ENCODE peak calls at places on chromosomes 6 and 20, in ten cellular contexts. One of them, this sample, is unnamed.

GRCh38 chr6:41966961-41967311 is 25.3 kb upstream of the CCND3 start:
- DNase-seq in neural crest cell: no peak
- DNase-seq in fibroblast of the conjunctiva: no peak
- DNase-seq in HS-27A: peak
- DNase-seq in activated T-helper 1 cell treated with anti-CD3 and anti-CD28 coated beads, Interleukin-2, amount 50 U/mL, for 16 hours: no peak
- DNase-seq in GM06990: no peak
- DNase-seq in CD4-positive, alpha-beta memory T cell: no peak
- DNase-seq in NCI-H2227 treated with DMSO at 0.1 percent for 48 hours: no peak
- DNase-seq in NCI-H2029 treated with DMSO at 0.1 percent for 48 hours: no peak
- DNase-seq in HepG2: peak
- DNase-seq in this sample: no peak

GRCh38 chr6:13012271-13012670 is 295.7 kb downstream of the PHACTR1 start:
- DNase-seq in activated T-helper 1 cell treated with anti-CD3 and anti-CD28 coated beads, Interleukin-2, amount 50 U/mL, for 16 hours: no peak
- DNase-seq in HepG2: no peak
- DNase-seq in GM06990: no peak
- DNase-seq in HS-27A: no peak
- DNase-seq in NCI-H2227 treated with DMSO at 0.1 percent for 48 hours: no peak
- DNase-seq in NCI-H2029 treated with DMSO at 0.1 percent for 48 hours: peak
- DNase-seq in CD4-positive, alpha-beta memory T cell: no peak
- DNase-seq in fibroblast of the conjunctiva: no peak
- DNase-seq in neural crest cell: no peak
- DNase-seq in this sample: no peak

GRCh38 chr6:161694995-161695394 is 421.1 kb upstream of the AGPAT4 start:
- DNase-seq in neural crest cell: no peak
- DNase-seq in activated T-helper 1 cell treated with anti-CD3 and anti-CD28 coated beads, Interleukin-2, amount 50 U/mL, for 16 hours: no peak
- DNase-seq in CD4-positive, alpha-beta memory T cell: no peak
- DNase-seq in HS-27A: no peak
- DNase-seq in HepG2: peak
- DNase-seq in fibroblast of the conjunctiva: no peak
- DNase-seq in NCI-H2029 treated with DMSO at 0.1 percent for 48 hours: no peak
- DNase-seq in NCI-H2227 treated with DMSO at 0.1 percent for 48 hours: no peak
- DNase-seq in GM06990: no peak
- DNase-seq in this sample: no peak

GRCh38 chr6:95094751-95095150 is 482.6 kb upstream of the MANEA start:
- DNase-seq in HepG2: no peak
- DNase-seq in NCI-H2227 treated with DMSO at 0.1 percent for 48 hours: no peak
- DNase-seq in HS-27A: no peak
- DNase-seq in fibroblast of the conjunctiva: no peak
- DNase-seq in activated T-helper 1 cell treated with anti-CD3 and anti-CD28 coated beads, Interleukin-2, amount 50 U/mL, for 16 hours: no peak
- DNase-seq in NCI-H2029 treated with DMSO at 0.1 percent for 48 hours: no peak
- DNase-seq in GM06990: no peak
- DNase-seq in neural crest cell: no peak
- DNase-seq in CD4-positive, alpha-beta memory T cell: no peak
- DNase-seq in this sample: no peak

GRCh38 chr6:7080311-7080710 is 27.4 kb upstream of the RREB1 start:
- DNase-seq in neural crest cell: no peak
- DNase-seq in NCI-H2029 treated with DMSO at 0.1 percent for 48 hours: no peak
- DNase-seq in HS-27A: no peak
- DNase-seq in CD4-positive, alpha-beta memory T cell: no peak
- DNase-seq in HepG2: no peak
- DNase-seq in fibroblast of the conjunctiva: no peak
- DNase-seq in NCI-H2227 treated with DMSO at 0.1 percent for 48 hours: no peak
- DNase-seq in activated T-helper 1 cell treated with anti-CD3 and anti-CD28 coated beads, Interleukin-2, amount 50 U/mL, for 16 hours: no peak
- DNase-seq in GM06990: no peak
- DNase-seq in this sample: no peak

GRCh38 chr20:11155156-11155805 is 481.5 kb upstream of the JAG1 start:
- DNase-seq in CD4-positive, alpha-beta memory T cell: no peak
- DNase-seq in NCI-H2227 treated with DMSO at 0.1 percent for 48 hours: no peak
- DNase-seq in HepG2: no peak
- DNase-seq in fibroblast of the conjunctiva: no peak
- DNase-seq in neural crest cell: no peak
- DNase-seq in HS-27A: no peak
- DNase-seq in NCI-H2029 treated with DMSO at 0.1 percent for 48 hours: no peak
- DNase-seq in activated T-helper 1 cell treated with anti-CD3 and anti-CD28 coated beads, Interleukin-2, amount 50 U/mL, for 16 hours: no peak
- DNase-seq in GM06990: no peak
- DNase-seq in this sample: no peak

GRCh38 chr6:131740161-131740560 is 29.3 kb upstream of the CTAGE9 start:
- DNase-seq in NCI-H2227 treated with DMSO at 0.1 percent for 48 hours: no peak
- DNase-seq in neural crest cell: no peak
- DNase-seq in NCI-H2029 treated with DMSO at 0.1 percent for 48 hours: no peak
- DNase-seq in activated T-helper 1 cell treated with anti-CD3 and anti-CD28 coated beads, Interleukin-2, amount 50 U/mL, for 16 hours: no peak
- DNase-seq in HepG2: no peak
- DNase-seq in CD4-positive, alpha-beta memory T cell: no peak
- DNase-seq in GM06990: no peak
- DNase-seq in fibroblast of the conjunctiva: no peak
- DNase-seq in HS-27A: no peak
- DNase-seq in this sample: no peak

GRCh38 chr6:85002847-85003246 is 238.4 kb upstream of the TBX18 start:
- DNase-seq in HS-27A: no peak
- DNase-seq in activated T-helper 1 cell treated with anti-CD3 and anti-CD28 coated beads, Interleukin-2, amount 50 U/mL, for 16 hours: no peak
- DNase-seq in neural crest cell: no peak
- DNase-seq in NCI-H2227 treated with DMSO at 0.1 percent for 48 hours: no peak
- DNase-seq in CD4-positive, alpha-beta memory T cell: no peak
- DNase-seq in fibroblast of the conjunctiva: no peak
- DNase-seq in GM06990: no peak
- DNase-seq in HepG2: no peak
- DNase-seq in NCI-H2029 treated with DMSO at 0.1 percent for 48 hours: no peak
- DNase-seq in this sample: no peak

GRCh38 chr6:157403011-157403683 is 22.2 kb downstream of the ZDHHC14 start:
- DNase-seq in NCI-H2227 treated with DMSO at 0.1 percent for 48 hours: no peak
- DNase-seq in CD4-positive, alpha-beta memory T cell: no peak
- DNase-seq in fibroblast of the conjunctiva: no peak
- DNase-seq in neural crest cell: no peak
- DNase-seq in GM06990: no peak
- DNase-seq in HepG2: no peak
- DNase-seq in activated T-helper 1 cell treated with anti-CD3 and anti-CD28 coated beads, Interleukin-2, amount 50 U/mL, for 16 hours: no peak
- DNase-seq in HS-27A: no peak
- DNase-seq in NCI-H2029 treated with DMSO at 0.1 percent for 48 hours: no peak
- DNase-seq in this sample: no peak

GRCh38 chr6:50147371-50147770 is 97.6 kb upstream of the DEFB112 start:
- DNase-seq in HS-27A: no peak
- DNase-seq in NCI-H2029 treated with DMSO at 0.1 percent for 48 hours: no peak
- DNase-seq in neural crest cell: no peak
- DNase-seq in NCI-H2227 treated with DMSO at 0.1 percent for 48 hours: no peak
- DNase-seq in HepG2: no peak
- DNase-seq in activated T-helper 1 cell treated with anti-CD3 and anti-CD28 coated beads, Interleukin-2, amount 50 U/mL, for 16 hours: no peak
- DNase-seq in fibroblast of the conjunctiva: no peak
- DNase-seq in GM06990: no peak
- DNase-seq in CD4-positive, alpha-beta memory T cell: no peak
- DNase-seq in this sample: no peak

GRCh38 chr6:36169023-36170007 is 27.2 kb upstream of the BRPF3 start:
- DNase-seq in HepG2: no peak
- DNase-seq in NCI-H2029 treated with DMSO at 0.1 percent for 48 hours: no peak
- DNase-seq in CD4-positive, alpha-beta memory T cell: no peak
- DNase-seq in fibroblast of the conjunctiva: no peak
- DNase-seq in neural crest cell: no peak
- DNase-seq in GM06990: peak
- DNase-seq in NCI-H2227 treated with DMSO at 0.1 percent for 48 hours: no peak
- DNase-seq in activated T-helper 1 cell treated with anti-CD3 and anti-CD28 coated beads, Interleukin-2, amount 50 U/mL, for 16 hours: no peak
- DNase-seq in HS-27A: no peak
- DNase-seq in this sample: no peak

GRCh38 chr6:30836431-30836866 is 47.9 kb upstream of the DDR1 start:
- DNase-seq in NCI-H2029 treated with DMSO at 0.1 percent for 48 hours: no peak
- DNase-seq in CD4-positive, alpha-beta memory T cell: no peak
- DNase-seq in activated T-helper 1 cell treated with anti-CD3 and anti-CD28 coated beads, Interleukin-2, amount 50 U/mL, for 16 hours: no peak
- DNase-seq in HS-27A: no peak
- DNase-seq in HepG2: no peak
- DNase-seq in NCI-H2227 treated with DMSO at 0.1 percent for 48 hours: no peak
- DNase-seq in fibroblast of the conjunctiva: peak
- DNase-seq in GM06990: no peak
- DNase-seq in neural crest cell: no peak
- DNase-seq in this sample: peak

GRCh38 chr20:59032713-59033059 is 551 bp upstream of the ATP5F1E start:
- DNase-seq in NCI-H2029 treated with DMSO at 0.1 percent for 48 hours: peak
- DNase-seq in NCI-H2227 treated with DMSO at 0.1 percent for 48 hours: peak
- DNase-seq in fibroblast of the conjunctiva: no peak
- DNase-seq in activated T-helper 1 cell treated with anti-CD3 and anti-CD28 coated beads, Interleukin-2, amount 50 U/mL, for 16 hours: no peak
- DNase-seq in CD4-positive, alpha-beta memory T cell: no peak
- DNase-seq in HepG2: peak
- DNase-seq in HS-27A: no peak
- DNase-seq in GM06990: no peak
- DNase-seq in neural crest cell: no peak
- DNase-seq in this sample: no peak

GRCh38 chr6:33815854-33816253 is 12.1 kb upstream of the MLN start:
- DNase-seq in fibroblast of the conjunctiva: no peak
- DNase-seq in activated T-helper 1 cell treated with anti-CD3 and anti-CD28 coated beads, Interleukin-2, amount 50 U/mL, for 16 hours: no peak
- DNase-seq in NCI-H2029 treated with DMSO at 0.1 percent for 48 hours: no peak
- DNase-seq in GM06990: no peak
- DNase-seq in HS-27A: no peak
- DNase-seq in CD4-positive, alpha-beta memory T cell: no peak
- DNase-seq in HepG2: no peak
- DNase-seq in neural crest cell: peak
- DNase-seq in NCI-H2227 treated with DMSO at 0.1 percent for 48 hours: peak
- DNase-seq in this sample: peak

GRCh38 chr6:14059791-14060436 is 57.7 kb upstream of the CD83 start:
- DNase-seq in fibroblast of the conjunctiva: no peak
- DNase-seq in CD4-positive, alpha-beta memory T cell: no peak
- DNase-seq in NCI-H2227 treated with DMSO at 0.1 percent for 48 hours: no peak
- DNase-seq in HepG2: no peak
- DNase-seq in neural crest cell: no peak
- DNase-seq in NCI-H2029 treated with DMSO at 0.1 percent for 48 hours: peak
- DNase-seq in GM06990: no peak
- DNase-seq in activated T-helper 1 cell treated with anti-CD3 and anti-CD28 coated beads, Interleukin-2, amount 50 U/mL, for 16 hours: no peak
- DNase-seq in HS-27A: peak
- DNase-seq in this sample: no peak

GRCh38 chr6:150250826-150251225 is 108.0 kb downstream of the PPP1R14C start:
- DNase-seq in CD4-positive, alpha-beta memory T cell: no peak
- DNase-seq in HepG2: no peak
- DNase-seq in NCI-H2227 treated with DMSO at 0.1 percent for 48 hours: no peak
- DNase-seq in HS-27A: no peak
- DNase-seq in fibroblast of the conjunctiva: peak
- DNase-seq in neural crest cell: no peak
- DNase-seq in NCI-H2029 treated with DMSO at 0.1 percent for 48 hours: no peak
- DNase-seq in activated T-helper 1 cell treated with anti-CD3 and anti-CD28 coated beads, Interleukin-2, amount 50 U/mL, for 16 hours: no peak
- DNase-seq in GM06990: no peak
- DNase-seq in this sample: no peak

GRCh38 chr6:46610862-46611553 is 41.6 kb downstream of the CYP39A1 start:
- DNase-seq in GM06990: no peak
- DNase-seq in NCI-H2227 treated with DMSO at 0.1 percent for 48 hours: no peak
- DNase-seq in HS-27A: no peak
- DNase-seq in HepG2: no peak
- DNase-seq in neural crest cell: no peak
- DNase-seq in fibroblast of the conjunctiva: no peak
- DNase-seq in activated T-helper 1 cell treated with anti-CD3 and anti-CD28 coated beads, Interleukin-2, amount 50 U/mL, for 16 hours: no peak
- DNase-seq in NCI-H2029 treated with DMSO at 0.1 percent for 48 hours: no peak
- DNase-seq in CD4-positive, alpha-beta memory T cell: no peak
- DNase-seq in this sample: no peak

GRCh38 chr6:97085772-97086171 is 161.2 kb downstream of the KLHL32 start:
- DNase-seq in fibroblast of the conjunctiva: peak
- DNase-seq in activated T-helper 1 cell treated with anti-CD3 and anti-CD28 coated beads, Interleukin-2, amount 50 U/mL, for 16 hours: no peak
- DNase-seq in NCI-H2029 treated with DMSO at 0.1 percent for 48 hours: no peak
- DNase-seq in HS-27A: no peak
- DNase-seq in NCI-H2227 treated with DMSO at 0.1 percent for 48 hours: no peak
- DNase-seq in GM06990: no peak
- DNase-seq in HepG2: no peak
- DNase-seq in neural crest cell: no peak
- DNase-seq in CD4-positive, alpha-beta memory T cell: no peak
- DNase-seq in this sample: no peak

GRCh38 chr6:159978291-159979135 is 9.6 kb downstream of the IGF2R start:
- DNase-seq in HS-27A: no peak
- DNase-seq in CD4-positive, alpha-beta memory T cell: no peak
- DNase-seq in NCI-H2029 treated with DMSO at 0.1 percent for 48 hours: no peak
- DNase-seq in HepG2: no peak
- DNase-seq in NCI-H2227 treated with DMSO at 0.1 percent for 48 hours: no peak
- DNase-seq in activated T-helper 1 cell treated with anti-CD3 and anti-CD28 coated beads, Interleukin-2, amount 50 U/mL, for 16 hours: no peak
- DNase-seq in neural crest cell: no peak
- DNase-seq in GM06990: peak
- DNase-seq in fibroblast of the conjunctiva: no peak
- DNase-seq in this sample: no peak

GRCh38 chr20:29873946-29874345 is 1383.5 kb upstream of the DEFB115 start:
- DNase-seq in fibroblast of the conjunctiva: peak
- DNase-seq in HS-27A: peak
- DNase-seq in NCI-H2029 treated with DMSO at 0.1 percent for 48 hours: no peak
- DNase-seq in GM06990: peak
- DNase-seq in HepG2: no peak
- DNase-seq in neural crest cell: peak
- DNase-seq in activated T-helper 1 cell treated with anti-CD3 and anti-CD28 coated beads, Interleukin-2, amount 50 U/mL, for 16 hours: no peak
- DNase-seq in CD4-positive, alpha-beta memory T cell: no peak
- DNase-seq in NCI-H2227 treated with DMSO at 0.1 percent for 48 hours: peak
- DNase-seq in this sample: no peak

GRCh38 chr20:16479666-16480065 is 93.6 kb downstream of the KIF16B start:
- DNase-seq in activated T-helper 1 cell treated with anti-CD3 and anti-CD28 coated beads, Interleukin-2, amount 50 U/mL, for 16 hours: no peak
- DNase-seq in NCI-H2227 treated with DMSO at 0.1 percent for 48 hours: no peak
- DNase-seq in CD4-positive, alpha-beta memory T cell: no peak
- DNase-seq in GM06990: no peak
- DNase-seq in neural crest cell: no peak
- DNase-seq in HepG2: peak
- DNase-seq in NCI-H2029 treated with DMSO at 0.1 percent for 48 hours: no peak
- DNase-seq in fibroblast of the conjunctiva: no peak
- DNase-seq in HS-27A: no peak
- DNase-seq in this sample: no peak

GRCh38 chr6:95431637-95432228 is 145.6 kb upstream of the MANEA start:
- DNase-seq in activated T-helper 1 cell treated with anti-CD3 and anti-CD28 coated beads, Interleukin-2, amount 50 U/mL, for 16 hours: no peak
- DNase-seq in HS-27A: no peak
- DNase-seq in GM06990: peak
- DNase-seq in NCI-H2227 treated with DMSO at 0.1 percent for 48 hours: peak
- DNase-seq in neural crest cell: peak
- DNase-seq in fibroblast of the conjunctiva: peak
- DNase-seq in CD4-positive, alpha-beta memory T cell: peak
- DNase-seq in NCI-H2029 treated with DMSO at 0.1 percent for 48 hours: no peak
- DNase-seq in HepG2: peak
- DNase-seq in this sample: peak

GRCh38 chr6:31180500-31180899 is 10.0 kb upstream of the POU5F1 start:
- DNase-seq in activated T-helper 1 cell treated with anti-CD3 and anti-CD28 coated beads, Interleukin-2, amount 50 U/mL, for 16 hours: peak
- DNase-seq in NCI-H2029 treated with DMSO at 0.1 percent for 48 hours: no peak
- DNase-seq in GM06990: peak
- DNase-seq in HS-27A: no peak
- DNase-seq in neural crest cell: no peak
- DNase-seq in CD4-positive, alpha-beta memory T cell: peak
- DNase-seq in fibroblast of the conjunctiva: peak
- DNase-seq in HepG2: no peak
- DNase-seq in NCI-H2227 treated with DMSO at 0.1 percent for 48 hours: peak
- DNase-seq in this sample: peak

GRCh38 chr20:22545045-22545444 is 39.3 kb downstream of the FOXA2 start:
- DNase-seq in neural crest cell: no peak
- DNase-seq in HS-27A: no peak
- DNase-seq in HepG2: no peak
- DNase-seq in GM06990: no peak
- DNase-seq in NCI-H2227 treated with DMSO at 0.1 percent for 48 hours: no peak
- DNase-seq in fibroblast of the conjunctiva: no peak
- DNase-seq in activated T-helper 1 cell treated with anti-CD3 and anti-CD28 coated beads, Interleukin-2, amount 50 U/mL, for 16 hours: no peak
- DNase-seq in CD4-positive, alpha-beta memory T cell: no peak
- DNase-seq in NCI-H2029 treated with DMSO at 0.1 percent for 48 hours: no peak
- DNase-seq in this sample: no peak

GRCh38 chr6:154166140-154166539 is 127.1 kb downstream of the OPRM1 start:
- DNase-seq in GM06990: no peak
- DNase-seq in HS-27A: no peak
- DNase-seq in NCI-H2227 treated with DMSO at 0.1 percent for 48 hours: no peak
- DNase-seq in neural crest cell: no peak
- DNase-seq in NCI-H2029 treated with DMSO at 0.1 percent for 48 hours: no peak
- DNase-seq in HepG2: no peak
- DNase-seq in CD4-positive, alpha-beta memory T cell: no peak
- DNase-seq in fibroblast of the conjunctiva: no peak
- DNase-seq in activated T-helper 1 cell treated with anti-CD3 and anti-CD28 coated beads, Interleukin-2, amount 50 U/mL, for 16 hours: no peak
- DNase-seq in this sample: no peak

GRCh38 chr6:31838968-31839367 is 11.4 kb downstream of the HSPA1B start:
- DNase-seq in activated T-helper 1 cell treated with anti-CD3 and anti-CD28 coated beads, Interleukin-2, amount 50 U/mL, for 16 hours: no peak
- DNase-seq in HepG2: no peak
- DNase-seq in HS-27A: no peak
- DNase-seq in NCI-H2227 treated with DMSO at 0.1 percent for 48 hours: no peak
- DNase-seq in neural crest cell: no peak
- DNase-seq in fibroblast of the conjunctiva: no peak
- DNase-seq in NCI-H2029 treated with DMSO at 0.1 percent for 48 hours: no peak
- DNase-seq in GM06990: no peak
- DNase-seq in CD4-positive, alpha-beta memory T cell: no peak
- DNase-seq in this sample: no peak

GRCh38 chr20:5746064-5746463 is 4.1 kb upstream of the SHLD1 start:
- DNase-seq in HS-27A: no peak
- DNase-seq in activated T-helper 1 cell treated with anti-CD3 and anti-CD28 coated beads, Interleukin-2, amount 50 U/mL, for 16 hours: no peak
- DNase-seq in neural crest cell: no peak
- DNase-seq in CD4-positive, alpha-beta memory T cell: no peak
- DNase-seq in HepG2: no peak
- DNase-seq in fibroblast of the conjunctiva: no peak
- DNase-seq in NCI-H2029 treated with DMSO at 0.1 percent for 48 hours: no peak
- DNase-seq in GM06990: no peak
- DNase-seq in NCI-H2227 treated with DMSO at 0.1 percent for 48 hours: no peak
- DNase-seq in this sample: no peak

GRCh38 chr6:85684125-85684808 is 41.6 kb upstream of the SYNCRIP start:
- DNase-seq in neural crest cell: no peak
- DNase-seq in CD4-positive, alpha-beta memory T cell: no peak
- DNase-seq in fibroblast of the conjunctiva: no peak
- DNase-seq in NCI-H2227 treated with DMSO at 0.1 percent for 48 hours: no peak
- DNase-seq in HepG2: no peak
- DNase-seq in activated T-helper 1 cell treated with anti-CD3 and anti-CD28 coated beads, Interleukin-2, amount 50 U/mL, for 16 hours: no peak
- DNase-seq in HS-27A: no peak
- DNase-seq in NCI-H2029 treated with DMSO at 0.1 percent for 48 hours: no peak
- DNase-seq in GM06990: no peak
- DNase-seq in this sample: no peak

This sample was measured in midbrain.